ENCODE peak calls at places on chromosomes 7 and 10, in five cellular contexts. K is A549, S is K562, X is HepG2, I is H1. M is an unnamed sample.

GRCh38 chr7:133688483-133689239 is 435.8 kb downstream of the EXOC4 start:
- DNase-seq in K (no peak), S (no peak), X (no peak), I (no peak), M (peak)

GRCh38 chr7:4648111-4648510 is 34.0 kb upstream of the FOXK1 start:
- DNase-seq in K (no peak), S (no peak), X (no peak), I (no peak), M (no peak)

GRCh38 chr7:141654551-141654950 is 47.4 kb downstream of the DENND11 start:
- DNase-seq in K (peak), S (peak), X (peak), I (peak), M (peak)

GRCh38 chr7:70072220-70072619 is 473.9 kb downstream of the AUTS2 start:
- DNase-seq in K (no peak), S (no peak), X (no peak), I (no peak), M (peak)

GRCh38 chr10:132423966-132424847 is 27.2 kb downstream of the PWWP2B start:
- DNase-seq in K (no peak), S (no peak), X (no peak), I (no peak), M (no peak)

GRCh38 chr7:149459540-149460433 is 1.1 kb downstream of the ZNF777 start:
- DNase-seq in K (peak), S (peak), X (no peak), I (no peak), M (no peak)

GRCh38 chr7:105677803-105678583 is 96.7 kb upstream of the EFCAB10 start:
- DNase-seq in K (no peak), S (no peak), X (no peak), I (no peak), M (no peak)

GRCh38 chr7:66313913-66314568 is 108.9 kb downstream of the TPST1 start:
- DNase-seq in K (no peak), S (no peak), X (no peak), I (no peak), M (no peak)

GRCh38 chr7:37732880-37733279 is 49.3 kb downstream of the GPR141 start:
- DNase-seq in K (no peak), S (no peak), X (no peak), I (no peak), M (no peak)

DNA sequence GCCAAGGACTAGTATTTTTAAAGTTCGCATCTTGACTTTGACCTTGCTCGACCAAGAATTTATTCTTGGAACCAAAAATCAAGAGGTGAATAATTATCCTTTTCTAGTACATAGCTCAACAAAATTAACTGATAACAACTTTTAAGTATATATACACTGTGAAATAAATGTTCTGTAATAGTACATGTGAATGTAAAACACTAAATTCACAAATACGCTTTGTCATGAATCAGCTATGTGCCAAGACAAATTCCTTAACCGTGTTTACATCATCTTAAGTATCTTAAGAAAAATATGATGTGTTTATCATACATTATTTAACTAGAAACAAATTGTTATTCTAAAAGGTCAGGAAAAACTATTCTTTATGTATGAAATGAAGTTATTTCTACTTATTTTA is 83.3 kb downstream of the CUL2 start:
- DNase-seq in K (no peak), S (no peak), X (no peak), I (no peak), M (peak)
- TF ChIP-seq MAFK in K (no peak), S (no peak), X (no peak), I (no peak), M (no peak)

DNA sequence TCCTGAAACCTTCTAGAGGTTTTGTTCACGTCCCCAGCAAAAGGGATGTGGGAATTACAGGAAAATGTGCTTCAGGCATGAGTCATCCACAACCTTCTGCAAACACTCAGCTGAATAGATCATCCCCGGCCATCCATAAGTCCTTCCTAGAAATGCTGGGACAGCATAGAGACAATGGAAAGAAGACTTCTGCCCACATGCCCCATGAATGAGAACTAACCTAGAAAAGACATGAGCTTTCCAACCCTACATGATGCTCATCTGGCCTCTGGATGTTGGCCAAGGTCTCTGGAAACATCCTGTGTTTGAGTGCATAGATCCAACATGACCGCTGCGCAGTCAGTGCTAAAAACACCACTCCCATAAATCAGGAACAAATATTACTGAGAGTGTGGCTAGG is 277.5 kb downstream of the PLXNA4 start:
- DNase-seq in K (no peak), S (no peak), X (no peak), I (no peak), M (peak)
- TF ChIP-seq MAFK in K (no peak), S (no peak), X (no peak), I (no peak), M (no peak)

DNA sequence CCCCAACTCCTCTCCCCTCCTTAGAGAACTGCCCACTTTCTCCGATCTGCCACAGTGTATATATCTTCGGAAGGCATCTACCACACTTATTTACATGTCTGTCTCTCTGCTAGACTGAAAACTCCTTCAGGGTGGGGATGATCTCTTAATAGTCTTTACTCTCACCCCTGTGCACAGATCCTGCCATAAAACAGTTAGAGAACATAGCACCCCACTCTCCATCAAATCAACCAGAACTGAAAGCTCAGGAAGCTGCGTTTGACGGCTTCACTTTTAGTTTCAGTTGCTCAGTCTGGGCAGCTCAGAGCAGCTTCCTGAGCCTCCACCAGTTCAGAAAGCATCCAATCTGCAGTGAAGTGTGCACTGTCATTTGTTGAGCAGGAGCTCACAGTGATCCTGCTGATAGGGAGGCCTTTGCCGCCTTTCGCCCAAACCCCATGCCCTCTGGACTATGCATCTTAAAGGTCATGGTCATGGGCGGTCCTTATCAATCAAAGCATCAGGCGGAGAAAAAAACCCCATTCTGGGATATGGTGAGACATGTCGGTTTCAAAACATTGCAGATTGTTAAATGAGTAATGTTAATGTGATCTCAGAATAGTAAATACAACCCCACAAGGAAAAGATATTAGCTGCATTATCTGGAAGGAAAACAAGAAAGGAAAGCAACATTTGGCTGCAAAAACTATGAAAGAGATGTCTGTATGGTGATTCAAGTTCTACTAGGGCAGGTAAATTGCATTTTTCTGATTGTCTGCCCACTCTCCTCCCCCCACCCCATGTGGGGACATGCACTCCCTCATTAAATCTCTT is 167.1 kb upstream of the ADO start:
- DNase-seq in K (no peak), S (no peak), X (peak), I (no peak), M (peak)
- TF ChIP-seq MAFK in K (no peak), S (no peak), X (no peak), I (no peak), M (no peak)

DNA sequence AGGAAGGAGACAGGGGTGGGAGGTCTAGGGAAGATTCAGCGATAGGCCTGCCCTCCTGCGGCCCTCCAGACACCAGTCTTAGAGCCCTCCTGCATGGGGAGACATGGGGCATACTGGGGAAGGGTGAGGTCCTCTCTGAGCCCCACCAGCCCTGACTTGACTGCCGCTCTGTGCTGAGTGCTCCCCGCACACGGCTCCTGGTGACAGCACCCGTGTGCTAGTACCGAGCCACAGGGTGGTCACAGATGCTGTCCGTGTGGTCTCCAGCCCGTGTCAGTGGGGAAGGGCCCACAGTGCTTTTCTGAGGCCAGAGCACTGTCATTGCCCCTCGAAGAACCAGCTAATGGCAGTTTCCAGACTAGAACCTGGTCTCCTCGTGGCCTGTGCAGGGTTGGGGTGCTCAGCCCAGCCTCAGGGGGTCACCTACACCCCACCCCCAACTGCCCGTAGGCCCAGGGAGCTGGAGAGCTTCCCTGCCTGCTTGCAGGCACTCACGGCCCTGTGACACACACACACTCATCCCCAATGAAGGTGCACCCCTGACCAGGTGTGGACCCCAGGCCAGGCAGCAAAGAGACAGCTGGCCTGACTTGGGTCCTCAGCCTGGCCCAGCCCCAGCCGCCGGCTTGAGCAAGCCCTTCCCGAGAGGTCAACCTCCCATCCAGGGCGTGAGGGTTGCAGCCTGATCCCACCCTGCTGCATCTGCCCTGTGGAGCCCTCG is 86.0 kb upstream of the RET start:
- DNase-seq in K (no peak), S (no peak), X (no peak), I (no peak), M (no peak)
- TF ChIP-seq MAFK in K (no peak), S (no peak), X (no peak), I (no peak), M (no peak)

DNA sequence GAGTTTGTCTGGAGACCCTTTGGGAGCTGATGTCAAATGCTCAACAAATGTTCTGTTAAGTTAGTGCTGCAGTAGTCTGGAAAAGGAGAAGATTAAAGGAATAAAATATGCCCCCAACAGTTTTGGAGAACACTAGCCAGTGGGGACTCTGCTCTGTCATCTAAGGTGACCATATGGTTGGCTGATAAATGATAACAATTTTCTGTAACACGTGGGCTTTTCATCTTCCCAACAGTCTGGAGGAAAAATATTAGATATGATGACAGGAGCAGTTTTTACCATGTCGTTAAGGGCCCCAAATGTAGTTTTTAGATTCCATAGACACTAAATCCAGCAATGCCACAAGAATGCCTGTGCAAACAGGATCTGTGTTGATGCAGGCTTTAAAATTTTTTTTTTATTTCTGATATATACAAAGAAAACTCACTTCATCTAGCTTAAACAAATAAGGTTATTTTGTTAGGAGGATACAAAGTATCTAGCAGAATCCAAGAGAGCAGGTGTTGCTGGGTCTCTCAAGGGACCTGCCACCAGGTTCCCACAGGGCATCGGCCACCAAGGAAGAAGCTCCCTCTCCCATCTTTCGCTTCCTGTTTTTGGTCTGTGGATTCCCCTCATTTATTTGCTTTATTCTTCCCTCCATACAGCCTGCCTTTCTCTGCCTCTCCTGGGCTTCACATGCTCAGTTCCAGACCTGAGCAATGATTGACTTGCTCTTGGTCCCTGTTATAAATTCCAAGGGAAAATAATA is 6.2 kb upstream of the CFAP58 start:
- DNase-seq in K (no peak), S (no peak), X (no peak), I (no peak), M (no peak)
- TF ChIP-seq MAFK in K (peak), S (no peak), X (no peak), I (no peak), M (no peak)

GRCh38 chr10:73940634-73941221 is 29.8 kb downstream of the PLAU start:
- DNase-seq in K (peak), S (peak), X (peak), I (no peak), M (peak)
- TF ChIP-seq MAFK in K (no peak), S (no peak), X (no peak), I (no peak), M (no peak)

DNA sequence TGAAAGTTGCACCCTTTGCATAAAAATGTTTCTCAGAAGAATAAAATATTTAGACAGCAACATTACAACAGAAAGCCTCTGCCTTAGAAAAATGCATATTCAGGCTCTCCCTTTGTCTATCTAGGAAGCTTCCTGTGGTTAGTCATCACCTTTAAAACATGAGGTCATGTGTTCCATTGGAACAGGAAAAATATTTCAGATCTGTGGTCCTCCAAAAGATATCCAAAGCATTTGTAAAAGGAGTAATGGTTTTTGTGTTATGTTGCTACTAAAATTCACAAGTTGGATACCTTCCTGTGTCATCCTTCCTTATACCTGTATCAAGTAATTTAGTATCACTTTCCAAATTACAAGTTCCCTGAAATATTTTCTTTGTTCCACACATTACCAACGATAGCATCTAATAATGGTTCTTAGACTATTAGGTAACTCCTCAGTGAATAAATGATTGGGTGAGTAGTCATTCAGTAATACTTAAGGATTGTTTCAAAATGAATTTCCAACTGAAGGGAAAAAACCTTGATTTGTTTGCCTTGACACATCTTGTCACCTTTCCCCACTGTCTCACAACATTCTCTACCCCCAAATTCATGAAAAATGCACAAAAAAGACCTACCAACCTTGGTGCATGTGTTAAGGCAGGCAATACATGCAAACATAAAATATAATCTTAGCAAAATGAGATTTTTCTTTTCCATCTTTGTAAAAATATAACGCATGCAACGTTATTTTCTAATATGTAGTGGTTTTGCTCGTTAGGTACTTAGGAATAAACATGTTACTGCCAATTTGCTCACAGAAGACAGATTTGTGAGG is 19.7 kb upstream of the RHOBTB1 start:
- DNase-seq in K (no peak), S (no peak), X (peak), I (no peak), M (peak)
- TF ChIP-seq MAFK in K (no peak), S (no peak), X (no peak), I (no peak), M (peak)

GRCh38 chr10:101053516-101053915 is 8.3 kb upstream of the KAZALD1 start:
- DNase-seq in K (no peak), S (no peak), X (no peak), I (no peak), M (peak)

GRCh38 chr10:101052285-101052684 is 9.5 kb upstream of the KAZALD1 start:
- DNase-seq in K (no peak), S (no peak), X (no peak), I (no peak), M (peak)

GRCh38 chr10:101047268-101047667 is 14.5 kb upstream of the KAZALD1 start:
- DNase-seq in K (no peak), S (no peak), X (no peak), I (no peak), M (no peak)

GRCh38 chr10:101047961-101048892 is 13.6 kb upstream of the KAZALD1 start:
- DNase-seq in K (no peak), S (no peak), X (no peak), I (no peak), M (no peak)

DNA sequence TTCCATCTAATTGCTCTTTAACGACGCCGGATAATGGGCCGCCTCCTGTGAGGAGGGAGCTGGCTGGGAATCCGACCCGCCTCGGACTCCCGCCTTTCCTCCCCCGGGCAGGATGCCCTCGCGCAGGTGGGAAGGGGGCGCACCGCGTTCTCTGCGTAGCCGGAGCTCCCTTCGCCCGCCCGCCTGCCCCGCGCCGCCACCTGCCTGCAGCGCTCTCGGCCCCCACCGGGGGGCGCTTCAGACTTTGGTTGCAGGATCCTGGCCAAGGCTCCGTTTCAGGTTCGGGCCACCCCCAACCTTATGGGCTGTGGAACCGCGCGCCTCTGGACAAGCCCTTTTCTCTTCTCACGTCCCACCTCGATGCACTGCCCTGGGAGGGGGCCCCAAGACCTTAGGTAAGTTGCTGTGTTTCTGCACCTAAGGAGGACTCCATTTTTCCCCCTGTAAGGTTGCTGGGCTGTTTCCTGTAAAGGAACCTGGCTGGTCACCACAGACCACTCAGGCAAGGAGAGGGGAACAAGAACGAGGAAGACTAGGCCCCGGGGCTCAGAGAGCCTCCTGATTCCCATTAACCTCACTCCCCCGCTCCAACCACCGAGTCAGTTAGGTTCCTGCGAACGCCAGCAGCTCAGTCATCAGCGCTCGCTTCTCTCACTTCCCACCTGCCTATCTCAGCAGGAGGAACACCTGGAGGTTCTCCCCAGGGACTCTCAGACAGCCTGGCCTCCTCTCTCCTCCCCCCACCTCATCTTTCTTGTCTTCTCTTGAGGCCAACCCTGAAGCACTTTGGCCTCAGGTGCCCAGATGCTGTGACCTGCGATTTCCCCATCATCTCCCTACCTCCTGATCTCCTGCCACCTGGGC is 11.4 kb upstream of the KAZALD1 start:
- DNase-seq in K (no peak), S (peak), X (peak), I (no peak), M (no peak)
- TF ChIP-seq MAFK in K (no peak), S (no peak), X (no peak), I (no peak), M (no peak)

DNA sequence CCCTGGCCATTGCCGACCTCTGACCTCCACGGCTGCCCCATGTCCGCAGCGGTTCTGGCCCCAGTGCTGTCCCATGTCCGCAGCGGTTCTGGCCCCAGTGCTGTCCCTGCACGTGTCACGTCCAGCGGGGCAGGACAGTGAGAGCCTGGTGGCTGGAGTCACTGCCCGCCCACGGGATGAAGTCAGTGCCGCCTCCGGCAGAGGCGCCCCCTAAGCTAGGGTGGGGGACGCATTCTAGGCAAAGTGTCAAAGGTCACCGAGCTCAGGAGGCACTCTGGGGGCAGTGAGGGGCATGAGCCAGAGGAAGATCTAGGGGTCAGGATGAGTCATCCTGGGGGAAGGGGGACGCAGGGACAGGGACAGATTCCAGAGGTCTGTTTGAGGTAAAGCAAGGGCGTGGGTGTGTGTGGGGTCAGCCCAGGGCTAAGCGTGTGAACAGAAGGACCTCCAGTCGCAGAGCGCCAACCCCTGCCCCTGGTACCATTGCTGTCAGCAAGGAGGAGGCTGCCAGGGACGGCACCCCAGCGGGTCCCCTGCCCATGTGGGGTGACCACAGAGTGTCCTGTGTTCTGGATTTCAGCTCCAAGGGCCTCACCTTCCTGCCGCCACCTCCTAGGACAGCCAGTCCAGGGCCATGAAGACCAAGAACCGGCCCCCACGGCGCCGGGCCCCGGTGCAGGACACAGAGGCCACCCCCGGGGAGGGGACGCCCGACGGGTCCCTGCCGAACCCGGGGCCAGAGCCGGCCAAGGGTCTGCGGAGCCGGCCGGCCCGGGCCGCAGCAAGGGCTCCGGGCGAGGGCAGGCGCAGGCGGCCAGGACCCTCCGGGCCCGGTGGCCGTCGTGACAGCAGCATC is 665 bp downstream of the BHLHA15 start:
- DNase-seq in K (no peak), S (peak), X (peak), I (no peak), M (no peak)
- TF ChIP-seq MAFK in K (no peak), S (no peak), X (no peak), I (no peak), M (no peak)